ENCODE peak calls at places on chromosomes 4 and X, in nine cellular contexts. L, F, D, K, O, I, V, E and Q are unnamed samples.

GRCh38 chr4:109319156-109319555 is 16.7 kb upstream of the COL25A1 start:
- DNase-seq in V (no peak), E (no peak), D (no peak), F (no peak), I (no peak), O (no peak), K (no peak), L (no peak), Q (no peak)

GRCh38 chrX:69510137-69510715 is 6.1 kb downstream of the NALF2 start:
- DNase-seq in L (no peak), F (no peak), E (no peak), O (no peak), V (no peak), I (no peak), D (no peak), K (no peak), Q (no peak)

GRCh38 chr4:30153427-30153826 is 566.7 kb upstream of the PCDH7 start:
- DNase-seq in D (no peak), E (no peak), I (no peak), L (no peak), V (no peak), K (no peak), F (no peak), O (no peak), Q (no peak)

GRCh38 chrX:13272426-13272825 is 47.4 kb downstream of the ATXN3L start:
- DNase-seq in I (no peak), L (no peak), F (no peak), E (no peak), K (no peak), V (no peak), D (no peak), O (no peak), Q (no peak)

GRCh38 chr4:53962516-53963225 is 101.7 kb downstream of the CHIC2 start:
- DNase-seq in K (no peak), F (no peak), I (peak), L (peak), D (no peak), V (no peak), O (no peak), E (peak), Q (no peak)

GRCh38 chr4:104262678-104263077 is 232.0 kb downstream of the CXXC4 start:
- DNase-seq in F (no peak), I (no peak), O (no peak), V (no peak), E (no peak), L (no peak), K (no peak), D (no peak), Q (no peak)

GRCh38 chr4:1043658-1044468 is 32.4 kb downstream of the FGFRL1 start:
- DNase-seq in E (peak), V (peak), I (no peak), O (peak), K (peak), D (peak), F (no peak), L (peak), Q (no peak)

GRCh38 chrX:148620023-148620422 is 119.6 kb downstream of the AFF2 start:
- DNase-seq in V (no peak), O (no peak), I (no peak), E (no peak), K (no peak), F (no peak), L (no peak), D (no peak), Q (no peak)

GRCh38 chr4:187271848-187272247 is 548.2 kb upstream of the FAT1 start:
- DNase-seq in D (no peak), L (no peak), V (no peak), E (no peak), O (no peak), F (no peak), I (no peak), K (no peak), Q (no peak)

GRCh38 chr4:82240410-82240809 is 133.4 kb downstream of the HNRNPD start:
- DNase-seq in V (no peak), O (no peak), K (no peak), F (no peak), E (no peak), I (no peak), D (no peak), L (no peak), Q (no peak)

GRCh38 chr4:48557478-48557877 is 67.4 kb downstream of the ZAR1 start:
- DNase-seq in F (no peak), V (peak), D (no peak), O (peak), E (peak), I (no peak), K (peak), L (no peak), Q (no peak)

GRCh38 chr4:184899261-184900134 is 73.7 kb upstream of the ACSL1 start:
- DNase-seq in D (no peak), L (no peak), I (no peak), F (no peak), K (no peak), V (no peak), O (no peak), E (peak), Q (no peak)

GRCh38 chr4:119735136-119735770 is 106.6 kb upstream of the PDE5A start:
- DNase-seq in K (no peak), L (peak), F (no peak), E (peak), D (no peak), O (no peak), I (no peak), V (no peak), Q (peak)

GRCh38 chr4:4488405-4489404 is 53.1 kb downstream of the STX18 start:
- DNase-seq in V (peak), K (peak), E (peak), F (peak), I (peak), O (peak), D (peak), L (peak), Q (peak)

GRCh38 chrX:69501433-69501832 is 2.7 kb upstream of the NALF2 start:
- DNase-seq in F (no peak), D (no peak), K (peak), I (no peak), E (peak), L (no peak), O (peak), V (peak), Q (peak)

GRCh38 chr4:2930821-2931764 is 32.1 kb downstream of the NOP14 start:
- DNase-seq in D (peak), V (no peak), I (no peak), K (no peak), E (no peak), O (no peak), F (no peak), L (no peak), Q (no peak)

GRCh38 chr4:40194602-40195161 is 2.1 kb upstream of the RHOH start:
- DNase-seq in F (no peak), I (no peak), E (peak), V (peak), L (no peak), D (peak), K (no peak), O (no peak), Q (peak)

GRCh38 chr4:23856630-23857029 is 33.2 kb downstream of the PPARGC1A start:
- DNase-seq in L (no peak), I (no peak), K (no peak), E (no peak), D (no peak), V (no peak), F (no peak), O (no peak), Q (no peak)

GRCh38 chr4:125244848-125245450 is 69.8 kb upstream of the FAT4 start:
- DNase-seq in V (peak), D (no peak), L (no peak), O (no peak), K (peak), F (no peak), I (no peak), E (peak), Q (peak)